ENCODE peak calls at places on chromosome 13, in seven cellular contexts. One of them, this sample, is unnamed.
A peak's percentile ranks its signal among the peaks of the same experiment; 100 is the strongest.

GRCh38 chr13:74406439-74406838 is 272.2 kb upstream of the KLF12 start:
- DNase-seq in esophagus squamous epithelium: no peak
- DNase-seq in fibroblast of pulmonary artery: no peak
- DNase-seq in GM23338: no peak
- DNase-seq in fibroblast of mammary gland: peak; percentile 20
- DNase-seq in epithelial cell of esophagus: no peak
- DNase-seq in coronary artery: no peak
- DNase-seq in this sample: no peak

GRCh38 chr13:41284512-41285288 is 21.3 kb upstream of the MTRF1 start:
- DNase-seq in esophagus squamous epithelium: no peak
- DNase-seq in fibroblast of pulmonary artery: peak; percentile 88
- DNase-seq in GM23338: no peak
- DNase-seq in fibroblast of mammary gland: peak; percentile 93
- DNase-seq in epithelial cell of esophagus: peak; percentile 97
- DNase-seq in coronary artery: no peak
- DNase-seq in this sample: no peak

GRCh38 chr13:31274345-31274870 is 74.6 kb downstream of the B3GLCT start:
- DNase-seq in esophagus squamous epithelium: no peak
- DNase-seq in fibroblast of pulmonary artery: peak; percentile 13
- DNase-seq in GM23338: no peak
- DNase-seq in fibroblast of mammary gland: no peak
- DNase-seq in epithelial cell of esophagus: no peak
- DNase-seq in coronary artery: no peak
- DNase-seq in this sample: no peak

GRCh38 chr13:29893438-29893837 is 43.0 kb upstream of the UBL3 start:
- DNase-seq in esophagus squamous epithelium: no peak
- DNase-seq in fibroblast of pulmonary artery: no peak
- DNase-seq in GM23338: no peak
- DNase-seq in fibroblast of mammary gland: peak; percentile 73
- DNase-seq in epithelial cell of esophagus: no peak
- DNase-seq in coronary artery: no peak
- DNase-seq in this sample: no peak

GRCh38 chr13:54433511-54434206 is 1405.0 kb downstream of the OLFM4 start:
- DNase-seq in esophagus squamous epithelium: no peak
- DNase-seq in fibroblast of pulmonary artery: no peak
- DNase-seq in GM23338: no peak
- DNase-seq in fibroblast of mammary gland: no peak
- DNase-seq in epithelial cell of esophagus: no peak
- DNase-seq in coronary artery: no peak
- DNase-seq in this sample: no peak

GRCh38 chr13:97286317-97287046 is 64.3 kb downstream of the MBNL2 start:
- DNase-seq in esophagus squamous epithelium: no peak
- DNase-seq in fibroblast of pulmonary artery: no peak
- DNase-seq in GM23338: no peak
- DNase-seq in fibroblast of mammary gland: no peak
- DNase-seq in epithelial cell of esophagus: no peak
- DNase-seq in coronary artery: no peak
- DNase-seq in this sample: no peak

GRCh38 chr13:77907653-77908341 is 10.8 kb downstream of the EDNRB start:
- DNase-seq in esophagus squamous epithelium: no peak
- DNase-seq in fibroblast of pulmonary artery: peak; percentile 58
- DNase-seq in GM23338: no peak
- DNase-seq in fibroblast of mammary gland: no peak
- DNase-seq in epithelial cell of esophagus: no peak
- DNase-seq in coronary artery: no peak
- DNase-seq in this sample: no peak

GRCh38 chr13:112248909-112249592 is 127.1 kb upstream of the SPACA7 start:
- DNase-seq in esophagus squamous epithelium: no peak
- DNase-seq in fibroblast of pulmonary artery: no peak
- DNase-seq in GM23338: no peak
- DNase-seq in fibroblast of mammary gland: no peak
- DNase-seq in epithelial cell of esophagus: no peak
- DNase-seq in coronary artery: peak; percentile 59
- DNase-seq in this sample: no peak

GRCh38 chr13:99331881-99332293 is 24.7 kb upstream of the GPR183 start:
- DNase-seq in esophagus squamous epithelium: no peak
- DNase-seq in fibroblast of pulmonary artery: no peak
- DNase-seq in GM23338: no peak
- DNase-seq in fibroblast of mammary gland: no peak
- DNase-seq in epithelial cell of esophagus: peak; percentile 6
- DNase-seq in coronary artery: no peak
- DNase-seq in this sample: no peak

GRCh38 chr13:24187185-24187584 is 26.7 kb downstream of the SPATA13 start:
- DNase-seq in esophagus squamous epithelium: no peak
- DNase-seq in fibroblast of pulmonary artery: peak; percentile 26
- DNase-seq in GM23338: no peak
- DNase-seq in fibroblast of mammary gland: peak; percentile 58
- DNase-seq in epithelial cell of esophagus: peak; percentile 54
- DNase-seq in coronary artery: no peak
- DNase-seq in this sample: no peak

GRCh38 chr13:24276310-24276709 is 33.1 kb upstream of the C1QTNF9 start:
- DNase-seq in esophagus squamous epithelium: no peak
- DNase-seq in fibroblast of pulmonary artery: no peak
- DNase-seq in GM23338: no peak
- DNase-seq in fibroblast of mammary gland: no peak
- DNase-seq in epithelial cell of esophagus: no peak
- DNase-seq in coronary artery: no peak
- DNase-seq in this sample: no peak

GRCh38 chr13:107778094-107778493 is 437.2 kb downstream of the LIG4 start:
- DNase-seq in esophagus squamous epithelium: no peak
- DNase-seq in fibroblast of pulmonary artery: no peak
- DNase-seq in GM23338: peak; percentile 46
- DNase-seq in fibroblast of mammary gland: no peak
- DNase-seq in epithelial cell of esophagus: no peak
- DNase-seq in coronary artery: no peak
- DNase-seq in this sample: no peak

GRCh38 chr13:110915874-110916670 is 1.2 kb upstream of the ANKRD10 start:
- DNase-seq in esophagus squamous epithelium: no peak
- DNase-seq in fibroblast of pulmonary artery: peak; percentile 73
- DNase-seq in GM23338: no peak
- DNase-seq in fibroblast of mammary gland: peak; percentile 69
- DNase-seq in epithelial cell of esophagus: peak; percentile 70
- DNase-seq in coronary artery: no peak
- DNase-seq in this sample: no peak

GRCh38 chr13:74443623-74444022 is 309.4 kb upstream of the KLF12 start:
- DNase-seq in esophagus squamous epithelium: no peak
- DNase-seq in fibroblast of pulmonary artery: peak; percentile 87
- DNase-seq in GM23338: no peak
- DNase-seq in fibroblast of mammary gland: peak; percentile 86
- DNase-seq in epithelial cell of esophagus: peak; percentile 90
- DNase-seq in coronary artery: no peak
- DNase-seq in this sample: no peak

DNA sequence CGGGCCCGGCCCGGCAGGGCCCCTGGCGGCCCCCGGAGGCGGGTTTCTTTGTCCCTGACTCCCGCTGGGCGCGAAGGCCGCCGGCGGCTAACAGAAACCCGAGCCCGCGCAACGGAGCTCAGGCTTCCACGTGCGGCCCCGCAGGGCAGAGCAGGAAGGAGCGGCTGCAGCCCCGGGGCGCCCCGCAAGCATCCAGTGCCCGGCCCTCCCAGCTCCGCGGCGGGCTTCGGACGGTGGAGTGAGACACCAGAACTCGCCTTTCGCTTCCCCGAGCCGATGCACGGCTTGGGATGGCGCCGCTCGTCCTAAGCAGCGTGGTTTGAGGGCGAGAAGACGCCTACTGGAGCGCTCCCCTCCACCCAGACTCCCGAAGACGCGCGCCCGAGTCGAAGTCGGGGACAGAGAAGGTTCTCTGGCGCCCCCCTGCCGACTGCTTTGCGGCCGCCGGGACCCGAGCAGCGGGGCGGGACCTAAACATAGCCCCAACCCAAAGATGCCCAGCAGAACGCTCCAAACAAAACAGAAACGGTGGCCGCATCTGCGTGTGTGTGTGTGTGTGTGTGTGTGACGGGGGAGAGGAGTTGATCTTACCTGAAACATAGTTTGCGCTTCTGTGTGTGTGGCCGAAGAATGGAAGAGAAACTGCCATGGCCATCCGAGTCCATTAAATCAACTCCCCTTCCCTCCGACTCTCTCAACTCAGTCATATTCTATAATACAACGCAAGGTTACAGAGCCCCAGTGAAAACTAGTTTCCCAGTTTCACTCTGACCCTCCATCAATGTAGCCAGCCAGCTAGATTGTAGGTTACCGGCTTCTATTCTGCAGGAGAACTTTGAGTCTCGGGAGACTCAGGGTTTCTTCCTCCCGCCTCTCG is 629 bp upstream of the FGF9 start:
- DNase-seq in esophagus squamous epithelium: no peak
- DNase-seq in fibroblast of pulmonary artery: peak; percentile 42
- DNase-seq in GM23338: peak; percentile 76
- DNase-seq in fibroblast of mammary gland: peak; percentile 25
- DNase-seq in epithelial cell of esophagus: peak; percentile 58
- DNase-seq in coronary artery: no peak
- DNase-seq in this sample: no peak
- TF ChIP-seq CTCF in esophagus squamous epithelium: no peak
- TF ChIP-seq CTCF in fibroblast of pulmonary artery: no peak
- TF ChIP-seq CTCF in GM23338: peak; percentile 11
- TF ChIP-seq CTCF in fibroblast of mammary gland: no peak
- TF ChIP-seq CTCF in epithelial cell of esophagus: no peak
- TF ChIP-seq CTCF in coronary artery: no peak
- TF ChIP-seq CTCF in this sample: peak; percentile 49

GRCh38 chr13:109816112-109816978 is 30.0 kb upstream of the IRS2 start:
- DNase-seq in esophagus squamous epithelium: no peak
- DNase-seq in fibroblast of pulmonary artery: no peak
- DNase-seq in GM23338: peak; percentile 16
- DNase-seq in fibroblast of mammary gland: peak; percentile 22
- DNase-seq in epithelial cell of esophagus: peak; percentile 74
- DNase-seq in coronary artery: no peak
- DNase-seq in this sample: no peak

GRCh38 chr13:109818136-109818535 is 31.8 kb upstream of the IRS2 start:
- DNase-seq in esophagus squamous epithelium: no peak
- DNase-seq in fibroblast of pulmonary artery: no peak
- DNase-seq in GM23338: no peak
- DNase-seq in fibroblast of mammary gland: no peak
- DNase-seq in epithelial cell of esophagus: peak; percentile 60
- DNase-seq in coronary artery: no peak
- DNase-seq in this sample: no peak

GRCh38 chr13:109818891-109819290 is 32.5 kb upstream of the IRS2 start:
- DNase-seq in esophagus squamous epithelium: no peak
- DNase-seq in fibroblast of pulmonary artery: peak; percentile 15
- DNase-seq in GM23338: no peak
- DNase-seq in fibroblast of mammary gland: peak; percentile 46
- DNase-seq in epithelial cell of esophagus: peak; percentile 48
- DNase-seq in coronary artery: no peak
- DNase-seq in this sample: no peak

GRCh38 chr13:109815651-109816050 is 29.3 kb upstream of the IRS2 start:
- DNase-seq in esophagus squamous epithelium: no peak
- DNase-seq in fibroblast of pulmonary artery: no peak
- DNase-seq in GM23338: no peak
- DNase-seq in fibroblast of mammary gland: no peak
- DNase-seq in epithelial cell of esophagus: no peak
- DNase-seq in coronary artery: no peak
- DNase-seq in this sample: no peak

GRCh38 chr13:109816979-109817275 is 30.5 kb upstream of the IRS2 start:
- DNase-seq in esophagus squamous epithelium: no peak
- DNase-seq in fibroblast of pulmonary artery: no peak
- DNase-seq in GM23338: no peak
- DNase-seq in fibroblast of mammary gland: peak; percentile 52
- DNase-seq in epithelial cell of esophagus: no peak
- DNase-seq in coronary artery: no peak
- DNase-seq in this sample: no peak
- TF ChIP-seq CTCF in esophagus squamous epithelium: no peak
- TF ChIP-seq CTCF in fibroblast of pulmonary artery: no peak
- TF ChIP-seq CTCF in GM23338: no peak
- TF ChIP-seq CTCF in fibroblast of mammary gland: no peak
- TF ChIP-seq CTCF in epithelial cell of esophagus: no peak
- TF ChIP-seq CTCF in coronary artery: no peak
- TF ChIP-seq CTCF in this sample: no peak

GRCh38 chr13:36192166-36192565 is 22.2 kb downstream of the SOHLH2 start:
- DNase-seq in esophagus squamous epithelium: no peak
- DNase-seq in fibroblast of pulmonary artery: peak; percentile 7
- DNase-seq in GM23338: peak; percentile 41
- DNase-seq in fibroblast of mammary gland: no peak
- DNase-seq in epithelial cell of esophagus: no peak
- DNase-seq in coronary artery: no peak
- DNase-seq in this sample: no peak
- TF ChIP-seq CTCF in esophagus squamous epithelium: no peak
- TF ChIP-seq CTCF in fibroblast of pulmonary artery: no peak
- TF ChIP-seq CTCF in GM23338: no peak
- TF ChIP-seq CTCF in fibroblast of mammary gland: no peak
- TF ChIP-seq CTCF in epithelial cell of esophagus: no peak
- TF ChIP-seq CTCF in coronary artery: no peak
- TF ChIP-seq CTCF in this sample: no peak

GRCh38 chr13:43042410-43042921 is 19.1 kb downstream of the DNAJC15 start:
- DNase-seq in esophagus squamous epithelium: no peak
- DNase-seq in fibroblast of pulmonary artery: no peak
- DNase-seq in GM23338: no peak
- DNase-seq in fibroblast of mammary gland: no peak
- DNase-seq in epithelial cell of esophagus: no peak
- DNase-seq in coronary artery: no peak
- DNase-seq in this sample: no peak

GRCh38 chr13:43031881-43032280 is 8.5 kb downstream of the DNAJC15 start:
- DNase-seq in esophagus squamous epithelium: no peak
- DNase-seq in fibroblast of pulmonary artery: peak; percentile 39
- DNase-seq in GM23338: no peak
- DNase-seq in fibroblast of mammary gland: no peak
- DNase-seq in epithelial cell of esophagus: no peak
- DNase-seq in coronary artery: no peak
- DNase-seq in this sample: no peak

GRCh38 chr13:43041368-43041921 is 18.1 kb downstream of the DNAJC15 start:
- DNase-seq in esophagus squamous epithelium: no peak
- DNase-seq in fibroblast of pulmonary artery: no peak
- DNase-seq in GM23338: no peak
- DNase-seq in fibroblast of mammary gland: no peak
- DNase-seq in epithelial cell of esophagus: no peak
- DNase-seq in coronary artery: no peak
- DNase-seq in this sample: no peak

GRCh38 chr13:43033038-43033437 is 9.7 kb downstream of the DNAJC15 start:
- DNase-seq in esophagus squamous epithelium: no peak
- DNase-seq in fibroblast of pulmonary artery: no peak
- DNase-seq in GM23338: no peak
- DNase-seq in fibroblast of mammary gland: no peak
- DNase-seq in epithelial cell of esophagus: no peak
- DNase-seq in coronary artery: no peak
- DNase-seq in this sample: no peak

DNA sequence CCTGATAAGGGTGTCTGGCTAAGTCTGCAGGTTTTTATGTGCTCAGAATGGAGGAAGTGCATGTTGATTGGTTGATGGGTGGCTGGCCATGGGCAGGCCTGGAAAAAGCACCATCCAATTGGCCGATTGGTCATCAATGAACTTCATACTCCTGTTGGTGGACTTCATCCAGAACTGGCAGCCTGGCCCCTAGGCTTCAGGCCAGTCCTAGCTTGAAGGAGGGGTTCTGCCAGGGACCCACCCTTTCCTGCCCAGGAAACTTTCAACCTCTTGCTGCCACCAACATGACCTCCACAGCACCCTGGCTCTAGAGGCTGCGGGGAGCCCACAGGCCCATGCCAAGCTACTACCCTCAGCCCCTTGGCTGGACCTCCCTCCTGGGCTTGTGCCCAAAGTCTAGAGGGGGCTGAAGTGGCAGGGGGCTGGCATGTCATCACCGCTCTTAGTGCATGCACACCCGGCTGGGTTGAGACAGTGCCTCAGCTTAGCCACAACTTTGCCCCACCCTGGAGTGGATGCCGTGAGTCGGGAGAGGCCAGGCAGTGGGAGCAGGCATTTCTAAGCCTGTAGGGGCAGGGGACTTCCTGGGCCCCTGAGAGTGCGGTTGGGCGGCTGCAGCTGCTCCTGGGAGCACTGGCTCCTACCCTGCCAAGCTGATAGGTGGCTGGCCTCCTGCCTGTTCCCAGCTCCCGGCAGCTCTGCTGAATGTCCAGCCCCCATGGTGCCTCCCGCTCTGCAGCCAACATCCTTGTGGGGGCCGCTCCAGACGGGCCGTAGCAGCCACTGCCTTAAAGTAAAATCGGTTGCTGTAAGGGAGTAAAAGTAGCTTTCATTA is 13.2 kb downstream of the DNAJC15 start:
- DNase-seq in esophagus squamous epithelium: no peak
- DNase-seq in fibroblast of pulmonary artery: peak; percentile 71
- DNase-seq in GM23338: peak; percentile 12
- DNase-seq in fibroblast of mammary gland: no peak
- DNase-seq in epithelial cell of esophagus: no peak
- DNase-seq in coronary artery: no peak
- DNase-seq in this sample: no peak
- TF ChIP-seq CTCF in esophagus squamous epithelium: no peak
- TF ChIP-seq CTCF in fibroblast of pulmonary artery: no peak
- TF ChIP-seq CTCF in GM23338: no peak
- TF ChIP-seq CTCF in fibroblast of mammary gland: no peak
- TF ChIP-seq CTCF in epithelial cell of esophagus: no peak
- TF ChIP-seq CTCF in coronary artery: no peak
- TF ChIP-seq CTCF in this sample: no peak